ENCODE peak calls at places on chromosomes 13 and 19, in seven cellular contexts. O is CD4-positive, CD25-positive, alpha-beta regulatory T cell; S is PC-3; T is adipocyte; C is ovary; Z is uterus; U is esophagus squamous epithelium. L is an unnamed sample.

GRCh38 chr19:16736709-16737108 is 17.1 kb downstream of the NWD1 start:
- DNase-seq in O (peak; percentile 18), S (peak; percentile 17), T (no peak), C (no peak), Z (no peak), U (no peak), L (no peak)

GRCh38 chr13:53782400-53783030 is 753.9 kb downstream of the OLFM4 start:
- DNase-seq in O (peak; percentile 19), S (peak; percentile 67), T (peak; percentile 81), C (no peak), Z (no peak), U (no peak), L (no peak)

GRCh38 chr19:58054792-58055482 is 4.1 kb upstream of the ZNF135 start:
- DNase-seq in O (no peak), S (no peak), T (peak; percentile 15), C (peak; percentile 48), Z (peak; percentile 31), U (no peak), L (no peak)

GRCh38 chr19:8596168-8596567 is 14.3 kb downstream of the ADAMTS10 start:
- DNase-seq in O (no peak), S (no peak), T (no peak), C (no peak), Z (no peak), U (no peak), L (no peak)

GRCh38 chr19:4357921-4358326 is 14.6 kb downstream of the MPND start:
- DNase-seq in O (no peak), S (no peak), T (no peak), C (peak; percentile 30), Z (no peak), U (no peak), L (no peak)

GRCh38 chr19:55600336-55601028 is 394 bp downstream of the ZNF524 start:
- DNase-seq in O (peak; percentile 76), S (no peak), T (no peak), C (peak; percentile 87), Z (peak; percentile 77), U (peak; percentile 67), L (no peak)

GRCh38 chr13:110913322-110913721 is 1.5 kb downstream of the ANKRD10 start:
- DNase-seq in O (peak; percentile 64), S (peak; percentile 49), T (peak; percentile 43), C (no peak), Z (no peak), U (no peak), L (no peak)

GRCh38 chr13:99355267-99356215 is 48.3 kb upstream of the GPR183 start:
- DNase-seq in O (no peak), S (no peak), T (no peak), C (no peak), Z (no peak), U (no peak), L (no peak)

GRCh38 chr13:113759525-113760137 is 605 bp downstream of the TMEM255B start:
- DNase-seq in O (no peak), S (peak; percentile 25), T (peak; percentile 58), C (peak; percentile 48), Z (peak; percentile 22), U (no peak), L (no peak)

GRCh38 chr19:51461723-51462161 is 3.5 kb upstream of the SIGLEC8 start:
- DNase-seq in O (no peak), S (no peak), T (no peak), C (no peak), Z (no peak), U (no peak), L (no peak)

GRCh38 chr13:83057119-83057518 is 825.2 kb downstream of the SLITRK1 start:
- DNase-seq in O (no peak), S (peak; percentile 14), T (peak; percentile 31), C (no peak), Z (no peak), U (no peak), L (no peak)

GRCh38 chr13:97468331-97468730 is 34.4 kb downstream of the RAP2A start:
- DNase-seq in O (no peak), S (no peak), T (peak; percentile 82), C (no peak), Z (no peak), U (no peak), L (no peak)

GRCh38 chr13:46951516-46951915 is 54.7 kb upstream of the HTR2A start:
- DNase-seq in O (no peak), S (peak; percentile 94), T (no peak), C (no peak), Z (no peak), U (no peak), L (no peak)

GRCh38 chr13:23344923-23345322 is 88.6 kb downstream of the SACS start:
- DNase-seq in O (no peak), S (no peak), T (no peak), C (no peak), Z (no peak), U (no peak), L (no peak)

GRCh38 chr13:23339225-23339624 is 94.3 kb downstream of the SACS start:
- DNase-seq in O (no peak), S (no peak), T (no peak), C (no peak), Z (no peak), U (no peak), L (no peak)
- H3K9me3 ChIP-seq in O (peaks cover 46% of the 10 kb centered on the region), S (no peaks in the 10 kb centered on the region), T (no peaks in the 10 kb centered on the region), C (no peaks in the 10 kb centered on the region), Z (no peaks in the 10 kb centered on the region), U (no peaks in the 10 kb centered on the region), L (peaks cover 6% of the 10 kb centered on the region)

GRCh38 chr19:37563518-37563917 is 31.1 kb downstream of the ZNF571 start:
- DNase-seq in O (no peak), S (no peak), T (no peak), C (no peak), Z (no peak), U (no peak), L (no peak)

GRCh38 chr19:37565370-37565669 is 29.3 kb downstream of the ZNF571 start:
- DNase-seq in O (no peak), S (no peak), T (no peak), C (no peak), Z (no peak), U (no peak), L (no peak)

DNA sequence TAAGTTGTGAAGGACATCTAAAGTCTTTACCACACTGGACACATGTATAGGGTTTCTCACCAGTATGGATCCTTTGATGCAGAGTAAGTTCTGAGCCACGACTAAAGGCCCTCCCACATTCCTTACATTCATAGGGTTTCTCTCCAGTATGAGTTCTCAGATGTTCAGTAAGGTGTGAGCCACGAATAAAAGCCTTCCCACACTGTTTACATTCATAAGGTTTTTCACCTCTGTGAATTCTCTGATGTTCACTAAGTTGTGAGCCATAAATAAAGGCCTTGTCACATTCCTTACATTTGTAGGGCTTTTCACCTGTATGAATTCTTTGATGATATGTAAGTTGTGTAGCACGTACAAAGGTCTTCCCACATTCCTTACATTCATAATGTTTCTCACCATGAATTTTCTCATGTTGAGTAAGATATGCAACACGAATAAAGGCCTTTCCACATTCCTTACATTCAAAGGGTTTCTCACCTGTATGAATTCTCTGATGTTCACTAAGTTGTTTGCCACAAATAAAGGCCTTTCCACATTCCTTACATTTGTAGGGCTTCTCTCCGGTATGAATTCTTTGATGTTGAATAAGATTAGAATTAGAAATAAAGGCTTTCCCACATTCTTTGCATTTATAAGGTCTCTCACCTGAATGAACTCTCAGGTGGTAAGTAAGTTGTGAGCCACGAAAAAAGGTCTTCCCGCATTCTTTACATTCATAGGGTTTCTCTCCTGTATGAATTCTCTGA is 29.8 kb downstream of the ZNF571 start:
- DNase-seq in O (no peak), S (no peak), T (no peak), C (no peak), Z (no peak), U (no peak), L (no peak)
- H3K9me3 ChIP-seq in O (peaks cover 2% of the 10 kb centered on the region), S (peaks cover 28% of the 10 kb centered on the region), T (peaks cover 1% of the 10 kb centered on the region), C (peaks cover 17% of the 10 kb centered on the region), Z (peaks cover 35% of the 10 kb centered on the region), U (peaks cover 30% of the 10 kb centered on the region), L (peaks cover 66% of the 10 kb centered on the region)

GRCh38 chr19:43976732-43977131 is 7.3 kb upstream of the ZNF155 start:
- DNase-seq in O (no peak), S (no peak), T (no peak), C (no peak), Z (no peak), U (no peak), L (no peak)
- H3K9me3 ChIP-seq in O (peaks cover 28% of the 10 kb centered on the region), S (no peaks in the 10 kb centered on the region), T (peaks cover 48% of the 10 kb centered on the region), C (no peaks in the 10 kb centered on the region), Z (peaks cover 80% of the 10 kb centered on the region), U (no peaks in the 10 kb centered on the region), L (no peaks in the 10 kb centered on the region)

GRCh38 chr19:45768644-45769053 is 403 bp downstream of the SIX5 start:
- DNase-seq in O (no peak), S (no peak), T (peak; percentile 82), C (peak; percentile 76), Z (no peak), U (no peak), L (peak; percentile 44)

GRCh38 chr19:45767410-45767880 is 1.6 kb downstream of the SIX5 start:
- DNase-seq in O (no peak), S (peak; percentile 75), T (peak; percentile 98), C (peak; percentile 88), Z (peak; percentile 83), U (no peak), L (no peak)

GRCh38 chr19:45766919-45767346 is 2.1 kb downstream of the SIX5 start:
- DNase-seq in O (no peak), S (no peak), T (peak; percentile 49), C (no peak), Z (no peak), U (no peak), L (no peak)

GRCh38 chr19:45769054-45769782 is at the start of gene SIX5:
- DNase-seq in O (peak; percentile 97), S (peak; percentile 95), T (peak; percentile 99), C (peak; percentile 100), Z (peak; percentile 99), U (peak; percentile 70), L (peak; percentile 94)

DNA sequence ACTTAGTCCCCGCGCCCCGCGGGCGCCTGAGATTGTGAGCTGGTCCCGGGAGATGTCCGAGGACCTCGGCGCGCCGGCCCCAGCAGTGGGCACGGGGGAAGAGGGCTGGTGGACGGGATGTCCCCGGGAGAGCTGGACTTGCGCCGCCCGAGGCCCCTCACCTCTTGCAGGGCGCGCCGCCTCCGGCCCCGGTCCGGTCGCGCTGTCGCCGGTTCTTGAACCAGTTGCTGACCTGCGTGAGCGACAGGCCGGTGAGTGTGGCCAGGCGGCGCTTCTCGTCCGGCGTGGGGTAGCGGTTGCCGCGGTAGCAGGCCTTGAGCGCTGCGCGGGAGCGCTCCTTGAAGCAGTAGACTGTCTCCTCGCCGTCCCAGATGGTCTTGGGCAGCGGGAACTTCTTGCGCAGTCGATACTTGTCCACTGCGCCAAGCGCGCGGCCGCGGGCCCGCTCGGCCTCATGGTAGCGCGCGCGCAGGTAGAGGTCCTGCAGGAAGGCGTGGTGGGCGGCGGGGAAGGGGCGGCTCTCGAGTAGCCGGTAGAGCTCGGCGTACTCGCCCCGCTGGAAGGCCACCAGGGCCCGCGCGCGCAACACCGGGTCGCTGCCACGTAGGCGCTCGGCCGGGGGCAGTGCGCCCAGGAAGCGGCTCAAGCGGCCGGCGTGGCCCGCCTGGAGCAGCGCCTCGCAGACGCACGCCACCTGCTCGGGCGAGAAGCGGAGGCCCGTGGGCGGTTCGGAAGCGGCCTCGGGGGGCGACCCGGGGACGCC is 990 bp downstream of the SIX5 start:
- DNase-seq in O (peak; percentile 26), S (peak; percentile 37), T (peak; percentile 76), C (peak; percentile 83), Z (peak; percentile 77), U (no peak), L (no peak)
- H3K9me3 ChIP-seq in O (no peaks in the 10 kb centered on the region), S (no peaks in the 10 kb centered on the region), T (no peaks in the 10 kb centered on the region), C (no peaks in the 10 kb centered on the region), Z (no peaks in the 10 kb centered on the region), U (no peaks in the 10 kb centered on the region), L (no peaks in the 10 kb centered on the region)

L was measured in T-helper 17 cell.